ENCODE peak calls at places on chromosomes 11 and 22, in six cellular contexts. L is gastrocnemius medialis, Y is body of pancreas, K is lung, U is activated B cell treated with CpG ODN at 0.5 μM for 24 hours, A is left ventricle myocardium inferior. G is an unnamed sample.

GRCh38 chr11:7871056-7871455 is 60.0 kb downstream of the OR10A6 start:
- DNase-seq in L (no peak), Y (no peak), K (no peak), U (no peak), A (no peak), G (no peak)

GRCh38 chr11:5476184-5476819 is 12.2 kb upstream of the OR52D1 start:
- DNase-seq in L (no peak), Y (peak), K (no peak), U (no peak), A (no peak), G (no peak)

GRCh38 chr22:43277987-43278601 is 65.1 kb downstream of the SCUBE1 start:
- DNase-seq in L (no peak), Y (no peak), K (no peak), U (no peak), A (no peak), G (no peak)

GRCh38 chr11:59898046-59898445 is 19.5 kb downstream of the OOSP3 start:
- DNase-seq in L (no peak), Y (no peak), K (no peak), U (no peak), A (no peak), G (no peak)

GRCh38 chr11:71484248-71485062 is 31.5 kb downstream of the NADSYN1 start:
- DNase-seq in L (no peak), Y (no peak), K (no peak), U (no peak), A (no peak), G (peak)

GRCh38 chr11:102831128-102831708 is 12.2 kb downstream of the MMP3 start:
- DNase-seq in L (peak), Y (peak), K (no peak), U (no peak), A (no peak), G (no peak)

GRCh38 chr11:25119416-25119815 is 622.6 kb downstream of the LUZP2 start:
- DNase-seq in L (no peak), Y (no peak), K (no peak), U (no peak), A (no peak), G (no peak)

GRCh38 chr22:50146440-50147228 is 23.9 kb upstream of the PANX2 start:
- DNase-seq in L (no peak), Y (peak), K (peak), U (no peak), A (peak), G (peak)

GRCh38 chr22:22856364-22856763 is 31.3 kb upstream of the IGLL5 start:
- DNase-seq in L (no peak), Y (no peak), K (no peak), U (no peak), A (no peak), G (no peak)

GRCh38 chr11:14789879-14790484 is 102.0 kb downstream of the CYP2R1 start:
- DNase-seq in L (no peak), Y (no peak), K (no peak), U (no peak), A (no peak), G (no peak)

DNA sequence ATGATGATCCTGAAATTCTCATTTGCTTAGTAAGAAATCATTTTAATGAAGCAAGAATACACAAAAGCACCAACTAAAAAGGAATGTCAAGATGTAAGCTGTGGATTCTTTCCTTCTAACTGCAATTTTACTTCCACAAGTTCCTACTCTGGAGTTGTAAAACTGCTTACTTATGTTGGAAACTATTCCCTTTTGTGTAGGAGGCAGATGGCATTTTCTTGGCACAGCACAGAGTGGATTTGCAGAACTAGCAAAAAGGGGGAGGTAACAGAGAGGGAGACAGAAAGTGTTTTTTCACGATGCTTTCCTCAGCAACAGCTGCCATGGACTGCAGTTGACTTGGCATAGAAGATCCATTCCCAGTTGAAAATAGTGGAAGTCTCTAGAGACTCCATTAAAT is 1112.0 kb upstream of the RAG2 start:
- DNase-seq in L (no peak), Y (no peak), K (no peak), U (no peak), A (no peak), G (no peak)
- TF ChIP-seq CTCF in L (no peak), Y (no peak), K (no peak), U (no peak), A (no peak), G (no peak)

GRCh38 chr11:12808519-12808918 is 134.3 kb downstream of the TEAD1 start:
- DNase-seq in L (no peak), Y (no peak), K (no peak), U (no peak), A (no peak), G (no peak)
- TF ChIP-seq CTCF in L (no peak), Y (no peak), K (no peak), U (no peak), A (no peak), G (no peak)

GRCh38 chr22:39135092-39135896 is 17.2 kb downstream of the CBX7 start:
- DNase-seq in L (no peak), Y (peak), K (no peak), U (no peak), A (peak), G (no peak)
- TF ChIP-seq CTCF in L (no peak), Y (no peak), K (no peak), U (no peak), A (peak), G (peak)

GRCh38 chr22:39263626-39264025 is 18.8 kb upstream of the PDGFB start:
- DNase-seq in L (no peak), Y (no peak), K (no peak), U (no peak), A (no peak), G (no peak)

GRCh38 chr22:39265143-39265542 is 20.4 kb upstream of the PDGFB start:
- DNase-seq in L (no peak), Y (no peak), K (no peak), U (no peak), A (no peak), G (no peak)

GRCh38 chr22:39267966-39268365 is 23.2 kb upstream of the PDGFB start:
- DNase-seq in L (no peak), Y (no peak), K (no peak), U (no peak), A (no peak), G (no peak)

GRCh38 chr22:39266398-39267030 is 21.7 kb upstream of the PDGFB start:
- DNase-seq in L (no peak), Y (peak), K (no peak), U (no peak), A (no peak), G (peak)

DNA sequence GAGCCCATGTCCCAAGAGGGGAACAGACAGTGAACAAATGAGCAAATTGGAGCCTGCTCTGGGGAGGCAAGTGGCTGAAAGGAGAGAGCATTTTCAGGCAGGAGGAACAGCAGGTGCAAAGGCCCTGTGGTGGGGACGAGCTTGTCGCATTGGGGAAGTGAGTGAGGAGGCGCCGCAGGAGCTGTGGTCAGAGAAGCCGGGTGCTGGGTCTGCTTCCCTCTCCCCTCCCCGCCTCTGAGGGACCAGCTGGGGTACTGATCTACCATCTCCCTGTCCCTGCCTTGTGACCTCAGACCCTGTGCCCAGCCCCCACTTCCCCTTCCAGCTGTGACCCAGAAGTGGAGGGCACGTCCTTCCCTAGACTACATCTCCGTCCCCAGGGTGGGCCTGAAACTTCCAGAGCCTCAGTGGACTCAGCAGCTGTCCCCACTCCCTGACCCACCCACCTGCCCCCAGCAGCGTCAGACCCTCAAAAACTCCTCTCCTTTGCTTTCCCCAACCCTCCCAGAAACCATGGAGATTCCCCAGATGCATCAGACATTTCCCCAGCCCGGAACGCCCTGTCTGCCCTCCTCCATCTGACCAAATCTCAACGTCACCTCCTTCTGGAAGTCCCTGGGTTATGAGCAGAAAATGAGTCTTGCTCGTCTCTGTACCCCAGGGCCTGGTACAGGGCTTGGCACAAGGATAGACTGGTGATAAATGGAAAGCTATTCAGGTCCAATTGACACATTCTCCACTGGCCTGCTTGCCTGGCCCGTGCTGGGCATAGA is 19.7 kb upstream of the PDGFB start:
- DNase-seq in L (no peak), Y (peak), K (no peak), U (no peak), A (peak), G (peak)
- TF ChIP-seq CTCF in L (no peak), Y (no peak), K (no peak), U (no peak), A (no peak), G (no peak)

GRCh38 chr11:11895672-11896071 is 53.9 kb downstream of the USP47 start:
- DNase-seq in L (no peak), Y (no peak), K (no peak), U (no peak), A (no peak), G (no peak)
- TF ChIP-seq CTCF in L (no peak), Y (no peak), K (no peak), U (no peak), A (peak), G (no peak)

DNA sequence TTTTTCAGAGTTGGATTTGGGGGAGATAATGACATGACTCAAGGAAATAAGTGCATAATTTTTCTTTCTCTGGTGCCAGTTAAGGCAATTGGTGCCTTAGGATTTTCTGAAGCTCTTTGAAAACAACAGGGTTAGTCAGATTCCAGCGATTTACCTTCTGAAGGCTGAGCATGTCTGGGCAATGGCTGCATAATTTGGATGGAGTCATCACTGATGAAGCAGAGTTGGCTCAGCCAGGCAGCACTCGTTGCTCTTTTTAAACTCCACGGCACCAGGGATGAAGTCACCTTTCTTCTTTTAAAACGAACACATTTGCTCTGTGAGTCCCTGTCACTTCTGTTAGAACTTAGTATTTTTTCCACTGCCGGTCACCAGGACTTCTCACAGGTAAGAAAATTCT is 61.9 kb upstream of the AMOTL1 start:
- DNase-seq in L (peak), Y (peak), K (no peak), U (no peak), A (peak), G (no peak)
- TF ChIP-seq CTCF in L (no peak), Y (no peak), K (no peak), U (no peak), A (no peak), G (no peak)

GRCh38 chr22:20083157-20083890 is 3.3 kb downstream of the DGCR8 start:
- DNase-seq in L (no peak), Y (no peak), K (no peak), U (no peak), A (no peak), G (peak)

GRCh38 chr22:20086101-20086599 is 6.1 kb downstream of the DGCR8 start:
- DNase-seq in L (no peak), Y (no peak), K (no peak), U (no peak), A (no peak), G (peak)

GRCh38 chr22:20085651-20086050 is 5.6 kb downstream of the DGCR8 start:
- DNase-seq in L (no peak), Y (no peak), K (no peak), U (no peak), A (no peak), G (peak)

GRCh38 chr22:20083891-20084546 is 4.0 kb downstream of the DGCR8 start:
- DNase-seq in L (no peak), Y (no peak), K (no peak), U (no peak), A (no peak), G (peak)

GRCh38 chr22:20084547-20085413 is 4.7 kb downstream of the DGCR8 start:
- DNase-seq in L (peak), Y (no peak), K (no peak), U (no peak), A (no peak), G (peak)
- TF ChIP-seq CTCF in L (no peak), Y (peak), K (no peak), U (no peak), A (peak), G (peak)

GRCh38 chr11:74310857-74311256 is 583 bp downstream of the P4HA3 start:
- DNase-seq in L (no peak), Y (no peak), K (no peak), U (no peak), A (no peak), G (no peak)

GRCh38 chr11:74307409-74307808 is 4.0 kb downstream of the P4HA3 start:
- DNase-seq in L (no peak), Y (peak), K (no peak), U (no peak), A (no peak), G (no peak)

GRCh38 chr11:74312321-74312720 is 881 bp upstream of the P4HA3 start:
- DNase-seq in L (no peak), Y (no peak), K (no peak), U (no peak), A (no peak), G (no peak)

GRCh38 chr11:74306440-74307175 is 4.8 kb downstream of the P4HA3 start:
- DNase-seq in L (no peak), Y (no peak), K (no peak), U (no peak), A (no peak), G (no peak)

DNA sequence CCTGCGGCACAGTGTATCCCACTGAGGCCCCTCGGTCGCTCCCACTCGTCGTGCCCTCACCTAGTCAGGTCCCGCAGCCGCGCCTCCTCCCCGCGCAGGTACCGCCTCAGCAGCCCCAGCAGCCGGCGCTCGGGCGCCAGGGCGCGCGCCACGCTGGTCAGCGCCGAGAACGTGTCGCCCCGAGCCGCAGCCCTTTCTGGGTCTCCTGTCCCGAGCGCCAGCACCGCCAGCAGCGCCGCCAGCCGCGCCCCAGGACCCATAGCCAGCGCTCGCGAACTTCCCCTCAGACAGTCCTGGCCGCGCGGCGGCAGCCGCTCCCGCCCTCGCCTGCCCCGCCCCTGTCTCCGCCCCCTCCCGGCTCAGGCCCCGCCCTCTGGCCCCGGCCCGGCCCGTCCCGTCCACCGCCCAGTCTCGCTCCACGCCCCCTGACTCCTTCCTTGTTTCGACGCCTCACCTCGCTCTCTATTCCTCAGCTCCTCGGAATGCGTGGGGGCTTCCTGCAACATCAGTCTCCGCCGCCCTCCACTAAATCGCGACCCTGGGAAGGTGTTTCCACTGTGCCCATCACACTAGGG is at the start of gene P4HA3:
- DNase-seq in L (peak), Y (peak), K (peak), U (peak), A (peak), G (peak)
- TF ChIP-seq CTCF in L (no peak), Y (peak), K (no peak), U (no peak), A (no peak), G (peak)

DNA sequence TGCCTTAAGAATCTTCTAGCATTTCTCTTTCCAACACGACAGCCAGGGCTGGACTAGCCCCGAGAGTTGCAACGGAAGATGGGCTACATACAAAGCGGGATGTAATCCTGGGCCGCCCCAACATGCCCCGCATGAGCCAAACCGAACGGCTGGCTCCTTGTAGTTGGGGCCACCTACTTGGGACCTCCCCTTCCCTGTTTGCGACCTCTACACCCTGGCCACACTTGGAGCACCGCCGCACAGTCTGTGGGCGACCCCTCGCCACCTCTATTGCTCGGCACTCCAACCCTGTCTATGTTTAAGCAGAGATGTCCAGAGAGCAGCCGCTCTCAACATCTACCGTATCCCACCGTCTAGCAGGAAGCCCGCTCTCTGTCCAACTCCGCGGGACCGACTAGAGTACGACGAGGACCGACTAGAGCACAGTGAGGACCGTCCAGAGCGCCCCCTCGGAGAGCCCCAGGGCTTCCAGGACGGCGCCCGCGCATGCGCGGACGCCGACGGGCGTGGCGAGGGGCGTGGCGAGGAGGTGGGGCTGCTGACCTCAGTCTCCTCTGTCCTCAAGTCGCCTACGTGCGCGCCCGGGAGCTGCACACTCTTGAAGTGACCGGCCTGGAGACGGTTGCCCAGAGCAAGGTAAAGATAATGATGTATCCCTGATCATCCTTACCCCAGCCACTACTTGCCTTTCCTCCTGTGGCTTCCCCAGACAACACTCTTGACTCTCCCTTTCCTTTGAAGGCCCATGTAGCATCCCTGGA is 32.3 kb downstream of the NEAT1 start:
- DNase-seq in L (peak), Y (peak), K (peak), U (peak), A (peak), G (peak)
- TF ChIP-seq CTCF in L (no peak), Y (no peak), K (no peak), U (no peak), A (no peak), G (no peak)

DNA sequence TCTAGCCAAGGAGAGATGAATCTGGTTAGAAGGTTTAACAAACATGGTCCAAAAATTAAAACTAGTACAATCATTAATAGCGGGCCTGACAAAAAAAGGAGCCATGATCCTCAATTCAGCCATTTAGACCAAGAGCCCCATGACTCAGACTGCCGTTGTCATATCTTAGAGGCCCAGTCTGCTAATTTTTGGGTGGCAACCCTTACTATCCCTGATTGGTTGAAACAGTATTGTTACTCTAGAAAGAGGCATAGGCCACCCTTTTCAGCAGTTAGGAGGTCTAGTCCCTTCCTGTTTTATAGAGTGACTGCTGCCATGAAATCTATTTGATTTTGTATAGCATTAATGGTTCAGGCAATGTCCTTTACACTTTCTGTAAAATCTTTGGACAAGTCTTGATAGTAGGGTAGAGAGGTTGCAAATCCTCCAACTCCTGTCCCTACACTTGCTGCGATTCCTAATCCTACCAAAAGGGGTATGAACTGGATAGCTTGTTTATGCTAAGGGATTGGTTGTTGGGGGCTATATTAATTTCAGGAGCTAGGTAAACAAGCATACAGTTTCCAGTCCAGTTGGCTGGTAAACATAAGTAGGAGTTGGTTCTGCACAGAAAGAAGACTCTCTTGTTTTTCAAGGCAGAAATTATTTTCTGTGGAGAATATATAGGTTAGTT is 1056.3 kb upstream of the CNTN5 start:
- DNase-seq in L (no peak), Y (no peak), K (no peak), U (no peak), A (no peak), G (no peak)
- TF ChIP-seq CTCF in L (no peak), Y (no peak), K (no peak), U (no peak), A (no peak), G (no peak)